ENCODE peak calls at places on chromosomes 4 and X, in ten cellular contexts. G is ovary, Q is lung, C is foreskin fibroblast, M is cardiac muscle cell, I is nephron progenitor cell, B is K562, K is tibial nerve, T is fibroblast of lung, A is body of pancreas. V is an unnamed sample.

GRCh38 chr4:34644716-34645115 is 1599.6 kb downstream of the ARAP2 start:
- DNase-seq in K (no peak), M (no peak), I (no peak), B (no peak), G (no peak), A (no peak), C (peak; percentile 10), Q (no peak), T (peak; percentile 10), V (no peak)

GRCh38 chr4:1316537-1317168 is 27.0 kb downstream of the MAEA start:
- DNase-seq in I (no peak), Q (no peak), C (no peak), M (no peak), B (no peak), T (no peak), A (no peak), K (no peak), G (no peak), V (no peak)

GRCh38 chrX:11791090-11791489 is 33.1 kb downstream of the MSL3 start:
- DNase-seq in Q (no peak), A (no peak), M (no peak), T (no peak), K (no peak), B (no peak), G (no peak), I (no peak), C (no peak), V (no peak)

GRCh38 chr4:145937021-145937861 is 1.4 kb downstream of the ZNF827 start:
- DNase-seq in I (peak; percentile 71), K (peak; percentile 22), T (peak; percentile 60), A (peak; percentile 61), G (peak; percentile 75), B (peak; percentile 25), M (peak; percentile 79), Q (peak; percentile 49), C (peak; percentile 46), V (peak; percentile 48)

GRCh38 chr4:150240011-150240410 is 161.8 kb downstream of the DCLK2 start:
- DNase-seq in A (no peak), K (no peak), M (no peak), B (no peak), T (no peak), C (no peak), G (no peak), I (no peak), Q (no peak), V (no peak)

GRCh38 chrX:31392541-31392940 is 320.7 kb upstream of the FTHL17 start:
- DNase-seq in G (no peak), C (no peak), B (no peak), I (no peak), A (no peak), M (no peak), Q (no peak), T (no peak), K (no peak), V (no peak)

GRCh38 chrX:100356497-100356896 is 53.6 kb downstream of the PCDH19 start:
- DNase-seq in K (no peak), Q (no peak), G (no peak), C (no peak), A (no peak), I (no peak), M (no peak), T (no peak), B (no peak), V (no peak)

GRCh38 chr4:186685744-186686143 is 37.9 kb downstream of the FAT1 start:
- DNase-seq in B (no peak), K (no peak), A (no peak), M (no peak), C (peak; percentile 73), I (no peak), G (no peak), T (peak; percentile 71), Q (no peak), V (no peak)

DNA sequence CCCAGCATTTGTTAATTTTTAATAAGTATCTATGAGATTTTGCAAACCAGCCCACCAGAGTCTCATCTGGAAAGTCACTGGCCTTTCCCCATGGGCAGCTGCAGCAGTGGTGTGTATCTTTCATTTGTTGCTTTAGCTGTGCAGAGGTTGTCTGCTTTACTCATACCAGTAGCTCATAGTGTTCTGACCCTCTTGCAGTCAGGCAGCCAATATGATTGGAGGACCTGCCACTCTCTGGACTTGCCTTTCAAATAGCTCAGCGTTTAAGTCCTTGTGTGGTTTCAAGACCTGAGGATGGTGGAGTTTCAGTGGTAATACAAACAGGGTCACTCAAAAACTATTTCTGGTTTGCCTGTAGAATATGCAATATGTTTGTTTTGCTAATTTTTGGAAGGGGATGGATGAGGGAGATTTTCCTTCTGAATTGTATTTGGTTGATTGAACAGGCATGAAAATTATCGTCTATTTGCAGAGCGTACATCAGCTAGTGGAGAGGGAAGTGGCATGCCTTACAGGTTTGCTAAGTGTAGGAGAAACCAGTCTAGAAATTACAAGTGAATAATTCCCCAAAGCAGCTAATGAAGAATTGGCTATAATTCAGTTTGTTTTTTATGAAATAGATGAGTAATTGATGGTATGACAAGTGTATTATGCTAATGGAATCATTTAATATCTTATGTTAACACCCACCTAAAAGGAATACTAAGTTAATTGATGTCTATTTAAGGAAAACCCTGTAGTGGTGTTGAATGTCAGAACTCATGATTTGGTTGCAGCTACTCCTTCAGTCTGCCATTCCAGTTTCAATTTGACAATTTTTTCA is 8.9 kb downstream of the POLA1 start:
- DNase-seq in B (no peak), I (no peak), G (no peak), C (no peak), T (no peak), A (no peak), K (no peak), Q (no peak), M (no peak), V (no peak)
- TF ChIP-seq CTCF in B (no peak), I (no peak), G (no peak), C (no peak), T (no peak), A (no peak), K (no peak), Q (no peak), M (no peak), V (no peak)

GRCh38 chr4:87497586-87497985 is 31.6 kb downstream of the SPARCL1 start:
- DNase-seq in B (no peak), T (peak; percentile 24), G (no peak), C (no peak), M (no peak), I (no peak), Q (no peak), K (no peak), A (no peak), V (no peak)

GRCh38 chr4:87498446-87498900 is 30.7 kb downstream of the SPARCL1 start:
- DNase-seq in I (no peak), Q (no peak), B (no peak), K (no peak), M (no peak), C (peak; percentile 52), A (no peak), T (peak; percentile 86), G (no peak), V (no peak)

GRCh38 chr4:87500107-87500462 is 29.1 kb downstream of the SPARCL1 start:
- DNase-seq in I (no peak), Q (no peak), C (no peak), G (no peak), B (no peak), K (no peak), M (no peak), T (no peak), A (no peak), V (no peak)

GRCh38 chr4:87499415-87500106 is 29.6 kb downstream of the SPARCL1 start:
- DNase-seq in T (no peak), K (no peak), B (no peak), G (no peak), M (no peak), Q (no peak), C (no peak), A (no peak), I (no peak), V (no peak)

GRCh38 chr4:87497141-87497540 is 32.0 kb downstream of the SPARCL1 start:
- DNase-seq in Q (no peak), T (no peak), A (no peak), G (no peak), I (no peak), M (no peak), K (no peak), C (no peak), B (peak; percentile 36), V (peak; percentile 9)
- TF ChIP-seq CTCF in Q (no peak), T (peak; percentile 18), A (no peak), G (no peak), I (peak; percentile 28), M (peak; percentile 39), K (peak; percentile 10), C (peak; percentile 32), B (peak; percentile 54), V (peak; percentile 56)

GRCh38 chrX:112669834-112670233 is 9.9 kb downstream of the LHFPL1 start:
- DNase-seq in I (no peak), Q (no peak), M (no peak), C (no peak), G (no peak), K (no peak), A (no peak), B (no peak), T (no peak), V (no peak)

GRCh38 chrX:112668476-112669404 is 11.0 kb downstream of the LHFPL1 start:
- DNase-seq in Q (no peak), G (no peak), T (no peak), I (no peak), C (no peak), M (no peak), A (no peak), B (no peak), K (no peak), V (no peak)

GRCh38 chrX:112672788-112673560 is 6.8 kb downstream of the LHFPL1 start:
- DNase-seq in A (no peak), M (no peak), K (no peak), I (peak; percentile 32), Q (no peak), T (no peak), B (no peak), G (no peak), C (no peak), V (no peak)

GRCh38 chrX:112670964-112671363 is 8.8 kb downstream of the LHFPL1 start:
- DNase-seq in T (no peak), G (no peak), K (no peak), M (no peak), C (no peak), Q (no peak), I (no peak), B (no peak), A (no peak), V (no peak)

GRCh38 chrX:112670290-112670689 is 9.4 kb downstream of the LHFPL1 start:
- DNase-seq in A (no peak), Q (no peak), M (no peak), G (no peak), B (no peak), T (no peak), I (no peak), C (no peak), K (no peak), V (no peak)
- TF ChIP-seq CTCF in A (no peak), Q (no peak), M (no peak), G (no peak), B (no peak), T (no peak), I (no peak), C (no peak), K (no peak), V (no peak)

GRCh38 chrX:13763489-13763888 is 28.9 kb downstream of the OFD1 start:
- DNase-seq in Q (no peak), G (no peak), A (peak; percentile 2), M (no peak), B (no peak), K (peak; percentile 14), C (no peak), I (no peak), T (peak; percentile 38), V (no peak)

GRCh38 chrX:13764284-13764683 is 29.7 kb downstream of the OFD1 start:
- DNase-seq in Q (no peak), I (no peak), T (no peak), M (no peak), G (no peak), B (no peak), C (no peak), K (no peak), A (no peak), V (no peak)

GRCh38 chrX:13762015-13762414 is 27.5 kb downstream of the OFD1 start:
- DNase-seq in C (no peak), A (no peak), I (no peak), G (no peak), T (no peak), K (no peak), B (no peak), M (no peak), Q (no peak), V (no peak)

GRCh38 chrX:13761606-13762005 is 27.1 kb downstream of the OFD1 start:
- DNase-seq in T (peak; percentile 46), B (peak; percentile 8), Q (no peak), M (no peak), C (peak; percentile 26), A (no peak), G (no peak), K (no peak), I (no peak), V (no peak)

DNA sequence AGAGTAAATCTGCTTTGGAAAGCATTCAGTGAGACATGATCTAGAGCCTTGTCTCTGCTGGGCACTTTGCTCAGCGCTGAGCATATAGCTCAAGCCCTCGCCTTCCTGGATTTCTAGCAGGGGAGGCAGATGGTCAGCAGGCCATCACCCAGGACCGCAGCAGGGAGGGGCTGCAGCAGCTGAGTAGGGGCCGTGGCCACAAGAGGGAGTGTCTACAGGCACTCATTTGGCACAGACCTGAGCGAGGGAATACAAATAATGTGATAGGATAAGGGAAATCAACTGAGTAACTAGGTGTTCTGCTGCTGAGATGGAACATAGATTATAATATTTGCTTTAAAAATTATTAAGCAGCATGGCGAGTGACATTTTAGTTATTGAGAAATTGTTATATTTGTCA is 30.2 kb downstream of the OFD1 start:
- DNase-seq in Q (no peak), C (no peak), A (peak; percentile 52), G (no peak), T (peak; percentile 23), B (no peak), K (no peak), I (peak; percentile 57), M (peak; percentile 51), V (peak; percentile 38)
- TF ChIP-seq CTCF in Q (no peak), C (no peak), A (peak; percentile 24), G (no peak), T (no peak), B (peak; percentile 27), K (no peak), I (peak; percentile 36), M (peak; percentile 27), V (peak; percentile 57)

V was measured in neural crest cell.